ENCODE peak calls at places on chromosomes 5 and 9, in nine cellular contexts. G is right atrium auricular region; L is psoas muscle; P is IMR-90; N is retinal pigment epithelial cell; Y is CD8-positive, alpha-beta T cell; X is GM12865; T is Calu3; Q is type B pancreatic cell. I is an unnamed sample.

GRCh38 chr5:32074401-32074800 is 99.7 kb downstream of the GOLPH3 start:
- DNase-seq in G (no peak), L (no peak), P (no peak), N (no peak), Y (no peak), X (no peak), T (no peak), Q (no peak), I (no peak)

GRCh38 chr5:84343171-84343570 is 41.5 kb downstream of the EDIL3 start:
- DNase-seq in G (no peak), L (no peak), P (no peak), N (peak), Y (no peak), X (no peak), T (no peak), Q (no peak), I (no peak)

GRCh38 chr9:137114613-137115393 is at the start of gene DPP7:
- DNase-seq in G (peak), L (peak), P (peak), N (no peak), Y (peak), X (peak), T (peak), Q (no peak), I (no peak)

GRCh38 chr5:172910828-172911627 is 48.2 kb upstream of the RPL26L1 start:
- DNase-seq in G (peak), L (peak), P (peak), N (no peak), Y (no peak), X (peak), T (peak), Q (no peak), I (no peak)

GRCh38 chr5:33153891-33154290 is 286.9 kb upstream of the TARS1 start:
- DNase-seq in G (no peak), L (no peak), P (peak), N (no peak), Y (no peak), X (no peak), T (no peak), Q (no peak), I (no peak)

GRCh38 chr5:59436364-59437158 is 457.0 kb downstream of the PDE4D start:
- DNase-seq in G (no peak), L (no peak), P (no peak), N (no peak), Y (no peak), X (no peak), T (no peak), Q (no peak), I (no peak)

GRCh38 chr9:34986541-34987047 is 3.0 kb upstream of the DNAJB5 start:
- DNase-seq in G (no peak), L (peak), P (no peak), N (no peak), Y (peak), X (peak), T (no peak), Q (no peak), I (no peak)

GRCh38 chr9:111866976-111867375 is 29.6 kb upstream of the UGCG start:
- DNase-seq in G (no peak), L (no peak), P (peak), N (peak), Y (no peak), X (no peak), T (peak), Q (no peak), I (no peak)

GRCh38 chr9:14616188-14616982 is 76.8 kb downstream of the ZDHHC21 start:
- DNase-seq in G (no peak), L (no peak), P (peak), N (peak), Y (no peak), X (peak), T (peak), Q (no peak), I (no peak)

GRCh38 chr5:40224421-40224820 is 455.3 kb upstream of the PTGER4 start:
- DNase-seq in G (no peak), L (no peak), P (peak), N (no peak), Y (no peak), X (no peak), T (no peak), Q (no peak), I (no peak)

GRCh38 chr9:121498150-121498486 is 1.5 kb downstream of the GGTA1 start:
- DNase-seq in G (peak), L (no peak), P (peak), N (peak), Y (peak), X (peak), T (peak), Q (no peak), I (peak)

GRCh38 chr9:135282001-135282731 is 194.7 kb downstream of the OLFM1 start:
- DNase-seq in G (no peak), L (peak), P (no peak), N (no peak), Y (peak), X (peak), T (peak), Q (no peak), I (no peak)

GRCh38 chr5:113336975-113337374 is 97.8 kb downstream of the TSSK1B start:
- DNase-seq in G (peak), L (peak), P (peak), N (peak), Y (no peak), X (peak), T (peak), Q (no peak), I (no peak)
- TF ChIP-seq CTCF in G (peak), L (peak), P (peak), N (peak), Y (no peak), X (peak), T (peak), Q (peak), I (peak)

DNA sequence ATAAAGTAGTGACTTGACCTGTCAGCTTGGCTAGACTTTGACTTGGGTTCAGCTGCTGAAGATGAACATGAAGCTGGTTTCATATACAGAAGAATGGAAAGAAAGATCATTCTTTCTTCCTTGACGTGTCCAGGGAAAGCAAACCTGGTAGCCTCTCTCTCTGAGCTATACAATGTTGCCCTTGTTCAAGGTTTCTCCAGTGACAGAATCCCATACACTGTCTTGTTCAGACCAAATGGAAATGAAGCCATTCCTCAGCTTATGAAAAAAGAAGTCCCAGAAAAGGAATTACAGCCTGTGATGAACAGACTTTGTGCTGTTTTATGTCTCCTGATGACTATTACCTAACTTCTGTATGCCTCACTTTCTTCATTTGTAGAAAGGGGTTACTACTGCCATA is 349.8 kb upstream of the KLF4 start:
- DNase-seq in G (no peak), L (no peak), P (no peak), N (no peak), Y (no peak), X (no peak), T (no peak), Q (no peak), I (no peak)
- TF ChIP-seq CTCF in G (no peak), L (no peak), P (no peak), N (no peak), Y (no peak), X (no peak), T (no peak), Q (no peak), I (no peak)

GRCh38 chr5:38423536-38424178 is 132.8 kb downstream of the LIFR start:
- DNase-seq in G (peak), L (no peak), P (no peak), N (no peak), Y (no peak), X (no peak), T (no peak), Q (no peak), I (no peak)

GRCh38 chr5:38426493-38426892 is 130.0 kb downstream of the LIFR start:
- DNase-seq in G (no peak), L (no peak), P (peak), N (no peak), Y (no peak), X (no peak), T (no peak), Q (no peak), I (no peak)

GRCh38 chr5:38426986-38427950 is 129.2 kb downstream of the LIFR start:
- DNase-seq in G (peak), L (no peak), P (peak), N (no peak), Y (no peak), X (no peak), T (no peak), Q (no peak), I (no peak)

GRCh38 chr5:38422622-38423021 is 133.8 kb downstream of the LIFR start:
- DNase-seq in G (no peak), L (no peak), P (no peak), N (no peak), Y (no peak), X (no peak), T (no peak), Q (no peak), I (no peak)

DNA sequence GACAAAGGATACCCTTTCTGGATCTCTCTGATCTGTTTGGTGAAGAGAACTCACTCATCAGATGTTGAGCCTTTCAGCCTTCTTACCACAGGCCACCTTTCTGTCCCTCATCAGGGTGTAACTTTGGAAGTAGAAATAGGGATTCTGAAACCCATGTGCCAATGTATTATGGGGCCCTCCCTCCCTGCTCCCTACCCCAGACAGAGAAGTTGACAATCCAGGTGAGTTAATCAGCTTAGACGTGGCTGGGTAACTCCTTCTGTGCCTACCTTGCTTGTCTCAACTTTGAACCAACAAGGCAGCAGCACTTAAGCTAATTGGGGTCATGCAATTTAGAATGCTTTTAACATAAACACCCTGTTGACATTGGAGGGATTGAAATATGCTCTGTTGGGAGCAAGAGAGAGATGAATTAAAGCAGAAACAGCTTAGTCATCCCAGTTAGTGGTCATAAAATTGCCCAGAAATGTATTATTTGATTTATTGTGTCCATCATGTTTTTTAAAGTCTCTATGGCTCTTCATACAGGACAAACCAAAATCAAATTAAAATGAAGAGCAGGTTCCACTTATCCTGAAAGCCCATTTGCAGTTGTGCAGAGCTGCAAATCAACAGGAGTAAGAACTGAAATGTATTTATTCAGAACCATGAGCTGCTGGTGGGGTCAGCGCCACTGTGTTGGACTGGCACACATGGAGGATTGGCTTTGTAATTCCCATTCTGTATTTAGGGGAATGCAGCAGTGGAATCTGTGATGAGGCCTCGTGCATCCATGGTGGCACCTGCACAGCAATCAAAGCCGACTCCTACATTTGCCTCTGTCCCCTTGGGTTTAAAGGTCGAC is 132.0 kb downstream of the LIFR start:
- DNase-seq in G (no peak), L (no peak), P (no peak), N (no peak), Y (no peak), X (no peak), T (no peak), Q (no peak), I (no peak)
- TF ChIP-seq CTCF in G (no peak), L (no peak), P (no peak), N (no peak), Y (no peak), X (no peak), T (no peak), Q (no peak), I (no peak)

GRCh38 chr5:108615216-108615615 is 132.5 kb upstream of the FER start:
- DNase-seq in G (no peak), L (no peak), P (peak), N (peak), Y (no peak), X (no peak), T (no peak), Q (no peak), I (no peak)

GRCh38 chr5:108620516-108620915 is 127.2 kb upstream of the FER start:
- DNase-seq in G (no peak), L (no peak), P (no peak), N (no peak), Y (no peak), X (no peak), T (no peak), Q (no peak), I (no peak)

GRCh38 chr5:108619815-108620214 is 127.9 kb upstream of the FER start:
- DNase-seq in G (no peak), L (no peak), P (no peak), N (no peak), Y (no peak), X (no peak), T (no peak), Q (no peak), I (no peak)

GRCh38 chr5:108617467-108618435 is 129.9 kb upstream of the FER start:
- DNase-seq in G (no peak), L (no peak), P (no peak), N (peak), Y (no peak), X (no peak), T (no peak), Q (no peak), I (no peak)
- TF ChIP-seq CTCF in G (no peak), L (no peak), P (no peak), N (peak), Y (no peak), X (no peak), T (no peak), Q (no peak), I (no peak)

I was measured in progenitor cell of endocrine pancreas.